ENCODE peak calls at places on chromosomes 1 and 21, in ten cellular contexts. One of them, this sample, is unnamed.

GRCh38 chr1:62796151-62796680 is 12.3 kb downstream of the ATG4C start:
- DNase-seq in NCI-H187: no peak
- DNase-seq in activated CD4-positive, CD25-positive, alpha-beta regulatory T cell: no peak
- DNase-seq in progenitor cell of endocrine pancreas: no peak
- DNase-seq in NCI-H2171 treated with DMSO at 0.1 percent for 48 hours: no peak
- DNase-seq in mucosa of descending colon: no peak
- DNase-seq in astrocyte of the spinal cord: no peak
- DNase-seq in AG08396: no peak
- DNase-seq in T-helper 17 cell: no peak
- DNase-seq in activated CD8-positive, alpha-beta memory T cell treated with anti-CD3 and anti-CD28 coated beads, Interleukin-2, amount 50 U/mL, for 4 hours: no peak
- DNase-seq in this sample: no peak

GRCh38 chr1:3731543-3731942 is 20.7 kb upstream of the CCDC27 start:
- DNase-seq in NCI-H187: no peak
- DNase-seq in activated CD4-positive, CD25-positive, alpha-beta regulatory T cell: no peak
- DNase-seq in progenitor cell of endocrine pancreas: no peak
- DNase-seq in NCI-H2171 treated with DMSO at 0.1 percent for 48 hours: no peak
- DNase-seq in mucosa of descending colon: no peak
- DNase-seq in astrocyte of the spinal cord: no peak
- DNase-seq in AG08396: no peak
- DNase-seq in T-helper 17 cell: no peak
- DNase-seq in activated CD8-positive, alpha-beta memory T cell treated with anti-CD3 and anti-CD28 coated beads, Interleukin-2, amount 50 U/mL, for 4 hours: no peak
- DNase-seq in this sample: no peak

GRCh38 chr1:184299076-184299790 is 87.6 kb upstream of the C1orf21 start:
- DNase-seq in NCI-H187: no peak
- DNase-seq in activated CD4-positive, CD25-positive, alpha-beta regulatory T cell: no peak
- DNase-seq in progenitor cell of endocrine pancreas: no peak
- DNase-seq in NCI-H2171 treated with DMSO at 0.1 percent for 48 hours: peak
- DNase-seq in mucosa of descending colon: no peak
- DNase-seq in astrocyte of the spinal cord: peak
- DNase-seq in AG08396: peak
- DNase-seq in T-helper 17 cell: no peak
- DNase-seq in activated CD8-positive, alpha-beta memory T cell treated with anti-CD3 and anti-CD28 coated beads, Interleukin-2, amount 50 U/mL, for 4 hours: no peak
- DNase-seq in this sample: no peak

GRCh38 chr1:246680696-246681127 is 43.5 kb upstream of the SCCPDH start:
- DNase-seq in NCI-H187: no peak
- DNase-seq in activated CD4-positive, CD25-positive, alpha-beta regulatory T cell: no peak
- DNase-seq in progenitor cell of endocrine pancreas: no peak
- DNase-seq in NCI-H2171 treated with DMSO at 0.1 percent for 48 hours: no peak
- DNase-seq in mucosa of descending colon: no peak
- DNase-seq in astrocyte of the spinal cord: no peak
- DNase-seq in AG08396: no peak
- DNase-seq in T-helper 17 cell: no peak
- DNase-seq in activated CD8-positive, alpha-beta memory T cell treated with anti-CD3 and anti-CD28 coated beads, Interleukin-2, amount 50 U/mL, for 4 hours: no peak
- DNase-seq in this sample: no peak

GRCh38 chr21:28485301-28486022 is 507.2 kb downstream of the LTN1 start:
- DNase-seq in NCI-H187: no peak
- DNase-seq in activated CD4-positive, CD25-positive, alpha-beta regulatory T cell: no peak
- DNase-seq in progenitor cell of endocrine pancreas: no peak
- DNase-seq in NCI-H2171 treated with DMSO at 0.1 percent for 48 hours: no peak
- DNase-seq in mucosa of descending colon: no peak
- DNase-seq in astrocyte of the spinal cord: peak
- DNase-seq in AG08396: peak
- DNase-seq in T-helper 17 cell: no peak
- DNase-seq in activated CD8-positive, alpha-beta memory T cell treated with anti-CD3 and anti-CD28 coated beads, Interleukin-2, amount 50 U/mL, for 4 hours: no peak
- DNase-seq in this sample: no peak

GRCh38 chr1:185170291-185170848 is 13.4 kb downstream of the SWT1 start:
- DNase-seq in NCI-H187: peak
- DNase-seq in activated CD4-positive, CD25-positive, alpha-beta regulatory T cell: no peak
- DNase-seq in progenitor cell of endocrine pancreas: peak
- DNase-seq in NCI-H2171 treated with DMSO at 0.1 percent for 48 hours: peak
- DNase-seq in mucosa of descending colon: peak
- DNase-seq in astrocyte of the spinal cord: peak
- DNase-seq in AG08396: peak
- DNase-seq in T-helper 17 cell: no peak
- DNase-seq in activated CD8-positive, alpha-beta memory T cell treated with anti-CD3 and anti-CD28 coated beads, Interleukin-2, amount 50 U/mL, for 4 hours: peak
- DNase-seq in this sample: peak

GRCh38 chr1:53176452-53177344 is 19.9 kb upstream of the CPT2 start:
- DNase-seq in NCI-H187: no peak
- DNase-seq in activated CD4-positive, CD25-positive, alpha-beta regulatory T cell: no peak
- DNase-seq in progenitor cell of endocrine pancreas: no peak
- DNase-seq in NCI-H2171 treated with DMSO at 0.1 percent for 48 hours: peak
- DNase-seq in mucosa of descending colon: no peak
- DNase-seq in astrocyte of the spinal cord: no peak
- DNase-seq in AG08396: no peak
- DNase-seq in T-helper 17 cell: no peak
- DNase-seq in activated CD8-positive, alpha-beta memory T cell treated with anti-CD3 and anti-CD28 coated beads, Interleukin-2, amount 50 U/mL, for 4 hours: no peak
- DNase-seq in this sample: no peak

GRCh38 chr21:26506951-26507350 is 66.1 kb downstream of the CYYR1 start:
- DNase-seq in NCI-H187: no peak
- DNase-seq in activated CD4-positive, CD25-positive, alpha-beta regulatory T cell: no peak
- DNase-seq in progenitor cell of endocrine pancreas: no peak
- DNase-seq in NCI-H2171 treated with DMSO at 0.1 percent for 48 hours: peak
- DNase-seq in mucosa of descending colon: no peak
- DNase-seq in astrocyte of the spinal cord: peak
- DNase-seq in AG08396: peak
- DNase-seq in T-helper 17 cell: no peak
- DNase-seq in activated CD8-positive, alpha-beta memory T cell treated with anti-CD3 and anti-CD28 coated beads, Interleukin-2, amount 50 U/mL, for 4 hours: no peak
- DNase-seq in this sample: no peak

GRCh38 chr1:238745069-238745468 is 641.3 kb upstream of the CHRM3 start:
- DNase-seq in NCI-H187: no peak
- DNase-seq in activated CD4-positive, CD25-positive, alpha-beta regulatory T cell: no peak
- DNase-seq in progenitor cell of endocrine pancreas: no peak
- DNase-seq in NCI-H2171 treated with DMSO at 0.1 percent for 48 hours: no peak
- DNase-seq in mucosa of descending colon: no peak
- DNase-seq in astrocyte of the spinal cord: no peak
- DNase-seq in AG08396: no peak
- DNase-seq in T-helper 17 cell: no peak
- DNase-seq in activated CD8-positive, alpha-beta memory T cell treated with anti-CD3 and anti-CD28 coated beads, Interleukin-2, amount 50 U/mL, for 4 hours: no peak
- DNase-seq in this sample: no peak

GRCh38 chr1:37561794-37562132 is 5.0 kb downstream of the DNALI1 start:
- DNase-seq in NCI-H187: no peak
- DNase-seq in activated CD4-positive, CD25-positive, alpha-beta regulatory T cell: no peak
- DNase-seq in progenitor cell of endocrine pancreas: no peak
- DNase-seq in NCI-H2171 treated with DMSO at 0.1 percent for 48 hours: no peak
- DNase-seq in mucosa of descending colon: peak
- DNase-seq in astrocyte of the spinal cord: no peak
- DNase-seq in AG08396: peak
- DNase-seq in T-helper 17 cell: peak
- DNase-seq in activated CD8-positive, alpha-beta memory T cell treated with anti-CD3 and anti-CD28 coated beads, Interleukin-2, amount 50 U/mL, for 4 hours: peak
- DNase-seq in this sample: peak

GRCh38 chr1:172827841-172828240 is 168.9 kb downstream of the FASLG start:
- DNase-seq in NCI-H187: no peak
- DNase-seq in activated CD4-positive, CD25-positive, alpha-beta regulatory T cell: no peak
- DNase-seq in progenitor cell of endocrine pancreas: no peak
- DNase-seq in NCI-H2171 treated with DMSO at 0.1 percent for 48 hours: no peak
- DNase-seq in mucosa of descending colon: no peak
- DNase-seq in astrocyte of the spinal cord: no peak
- DNase-seq in AG08396: no peak
- DNase-seq in T-helper 17 cell: no peak
- DNase-seq in activated CD8-positive, alpha-beta memory T cell treated with anti-CD3 and anti-CD28 coated beads, Interleukin-2, amount 50 U/mL, for 4 hours: no peak
- DNase-seq in this sample: no peak

GRCh38 chr1:6580119-6580587 is 359 bp downstream of the ZBTB48 start:
- DNase-seq in NCI-H187: no peak
- DNase-seq in activated CD4-positive, CD25-positive, alpha-beta regulatory T cell: no peak
- DNase-seq in progenitor cell of endocrine pancreas: no peak
- DNase-seq in NCI-H2171 treated with DMSO at 0.1 percent for 48 hours: no peak
- DNase-seq in mucosa of descending colon: no peak
- DNase-seq in astrocyte of the spinal cord: no peak
- DNase-seq in AG08396: no peak
- DNase-seq in T-helper 17 cell: no peak
- DNase-seq in activated CD8-positive, alpha-beta memory T cell treated with anti-CD3 and anti-CD28 coated beads, Interleukin-2, amount 50 U/mL, for 4 hours: no peak
- DNase-seq in this sample: no peak

GRCh38 chr1:97137862-97138514 is 416.4 kb downstream of the PTBP2 start:
- DNase-seq in NCI-H187: peak
- DNase-seq in activated CD4-positive, CD25-positive, alpha-beta regulatory T cell: no peak
- DNase-seq in progenitor cell of endocrine pancreas: no peak
- DNase-seq in NCI-H2171 treated with DMSO at 0.1 percent for 48 hours: peak
- DNase-seq in mucosa of descending colon: peak
- DNase-seq in astrocyte of the spinal cord: peak
- DNase-seq in AG08396: peak
- DNase-seq in T-helper 17 cell: no peak
- DNase-seq in activated CD8-positive, alpha-beta memory T cell treated with anti-CD3 and anti-CD28 coated beads, Interleukin-2, amount 50 U/mL, for 4 hours: no peak
- DNase-seq in this sample: peak

GRCh38 chr21:39189857-39190604 is 6.8 kb upstream of the PSMG1 start:
- DNase-seq in NCI-H187: no peak
- DNase-seq in activated CD4-positive, CD25-positive, alpha-beta regulatory T cell: no peak
- DNase-seq in progenitor cell of endocrine pancreas: no peak
- DNase-seq in NCI-H2171 treated with DMSO at 0.1 percent for 48 hours: no peak
- DNase-seq in mucosa of descending colon: no peak
- DNase-seq in astrocyte of the spinal cord: peak
- DNase-seq in AG08396: peak
- DNase-seq in T-helper 17 cell: no peak
- DNase-seq in activated CD8-positive, alpha-beta memory T cell treated with anti-CD3 and anti-CD28 coated beads, Interleukin-2, amount 50 U/mL, for 4 hours: no peak
- DNase-seq in this sample: no peak

GRCh38 chr1:38004284-38005101 is 821 bp downstream of the FHL3 start:
- DNase-seq in NCI-H187: no peak
- DNase-seq in activated CD4-positive, CD25-positive, alpha-beta regulatory T cell: no peak
- DNase-seq in progenitor cell of endocrine pancreas: no peak
- DNase-seq in NCI-H2171 treated with DMSO at 0.1 percent for 48 hours: no peak
- DNase-seq in mucosa of descending colon: no peak
- DNase-seq in astrocyte of the spinal cord: no peak
- DNase-seq in AG08396: no peak
- DNase-seq in T-helper 17 cell: no peak
- DNase-seq in activated CD8-positive, alpha-beta memory T cell treated with anti-CD3 and anti-CD28 coated beads, Interleukin-2, amount 50 U/mL, for 4 hours: no peak
- DNase-seq in this sample: peak

GRCh38 chr1:62294211-62294610 is 25.0 kb downstream of the KANK4 start:
- DNase-seq in NCI-H187: no peak
- DNase-seq in activated CD4-positive, CD25-positive, alpha-beta regulatory T cell: no peak
- DNase-seq in progenitor cell of endocrine pancreas: no peak
- DNase-seq in NCI-H2171 treated with DMSO at 0.1 percent for 48 hours: peak
- DNase-seq in mucosa of descending colon: no peak
- DNase-seq in astrocyte of the spinal cord: peak
- DNase-seq in AG08396: no peak
- DNase-seq in T-helper 17 cell: no peak
- DNase-seq in activated CD8-positive, alpha-beta memory T cell treated with anti-CD3 and anti-CD28 coated beads, Interleukin-2, amount 50 U/mL, for 4 hours: no peak
- DNase-seq in this sample: peak

GRCh38 chr1:36094621-36095061 is 5.9 kb downstream of the ADPRS start:
- DNase-seq in NCI-H187: no peak
- DNase-seq in activated CD4-positive, CD25-positive, alpha-beta regulatory T cell: no peak
- DNase-seq in progenitor cell of endocrine pancreas: no peak
- DNase-seq in NCI-H2171 treated with DMSO at 0.1 percent for 48 hours: no peak
- DNase-seq in mucosa of descending colon: no peak
- DNase-seq in astrocyte of the spinal cord: no peak
- DNase-seq in AG08396: peak
- DNase-seq in T-helper 17 cell: no peak
- DNase-seq in activated CD8-positive, alpha-beta memory T cell treated with anti-CD3 and anti-CD28 coated beads, Interleukin-2, amount 50 U/mL, for 4 hours: no peak
- DNase-seq in this sample: no peak